ENCODE peak calls at places on chromosomes 5 and 9, in seven cellular contexts. X is mesendoderm, E is mesenchymal stem cell, Q is neuronal stem cell, T is IMR-90, J is H9, W is H1. M is an unnamed sample.

GRCh38 chr9:36939655-36940578 is 94.2 kb downstream of the PAX5 start:
- DNase-seq in Q (no peak), W (no peak), J (peak; percentile 23), X (no peak), E (no peak), T (no peak), M (no peak)

GRCh38 chr9:131656356-131657030 is 83.4 kb downstream of the RAPGEF1 start:
- DNase-seq in E (no peak), W (no peak), Q (no peak), T (no peak), J (no peak), X (no peak), M (peak; percentile 43)

GRCh38 chr9:118782790-118783463 is 586.3 kb downstream of the BRINP1 start:
- DNase-seq in Q (no peak), X (no peak), W (no peak), E (no peak), T (no peak), J (no peak), M (no peak)

GRCh38 chr5:118628672-118629354 is 359.5 kb downstream of the DTWD2 start:
- DNase-seq in T (no peak), Q (peak; percentile 1), J (peak; percentile 43), X (peak; percentile 56), E (no peak), W (no peak), M (no peak)

GRCh38 chr5:4661326-4661725 is 478.8 kb upstream of the ADAMTS16 start:
- DNase-seq in J (no peak), X (no peak), Q (no peak), T (no peak), E (no peak), W (no peak), M (no peak)

GRCh38 chr5:179378116-179378440 is 32.8 kb upstream of the ADAMTS2 start:
- DNase-seq in W (no peak), E (no peak), J (peak; percentile 12), Q (no peak), X (no peak), T (no peak), M (no peak)

GRCh38 chr5:181197326-181197951 is 7.6 kb downstream of the TRIM7 start:
- DNase-seq in Q (no peak), X (no peak), E (no peak), J (no peak), W (no peak), T (no peak), M (no peak)

GRCh38 chr5:61965495-61965894 is 340.5 kb upstream of the KIF2A start:
- DNase-seq in E (peak; percentile 49), T (no peak), W (no peak), X (no peak), Q (no peak), J (no peak), M (peak; percentile 74)

GRCh38 chr5:68730220-68731010 is 363.4 kb upstream of the SLC30A5 start:
- DNase-seq in J (no peak), T (peak; percentile 75), Q (no peak), X (peak; percentile 39), W (no peak), E (peak; percentile 77), M (no peak)

GRCh38 chr5:65391591-65391990 is 90.1 kb downstream of the ADAMTS6 start:
- DNase-seq in T (peak; percentile 51), X (no peak), W (no peak), J (no peak), E (no peak), Q (no peak), M (peak; percentile 30)

GRCh38 chr5:79642210-79642609 is 30.0 kb downstream of the TENT2 start:
- DNase-seq in J (no peak), X (no peak), T (peak; percentile 76), E (peak; percentile 22), W (no peak), Q (no peak), M (no peak)

GRCh38 chr5:151047814-151048425 is 27.5 kb downstream of the GPX3 start:
- DNase-seq in E (peak; percentile 27), X (peak; percentile 50), W (peak; percentile 55), T (no peak), J (peak; percentile 68), Q (no peak), M (no peak)

GRCh38 chr5:76548525-76549229 is 74.5 kb downstream of the F2RL2 start:
- DNase-seq in E (no peak), J (no peak), T (no peak), Q (no peak), X (peak; percentile 85), W (no peak), M (no peak)

GRCh38 chr5:178668579-178668978 is 41.7 kb upstream of the CLK4 start:
- DNase-seq in W (no peak), E (no peak), J (no peak), Q (no peak), T (no peak), X (no peak), M (peak; percentile 65)

GRCh38 chr9:120383611-120383998 is 196.4 kb downstream of the CDK5RAP2 start:
- DNase-seq in T (no peak), J (no peak), W (no peak), Q (peak; percentile 5), X (no peak), E (no peak), M (no peak)

GRCh38 chr5:59712836-59713487 is 180.6 kb downstream of the PDE4D start:
- DNase-seq in W (no peak), X (peak; percentile 74), J (no peak), T (no peak), E (no peak), Q (peak; percentile 17), M (no peak)

GRCh38 chr9:96458226-96458625 is 8.3 kb downstream of the HABP4 start:
- DNase-seq in J (no peak), E (no peak), Q (no peak), X (no peak), W (no peak), T (no peak), M (no peak)

GRCh38 chr5:42026446-42026845 is 101.4 kb downstream of the FBXO4 start:
- DNase-seq in W (no peak), Q (no peak), J (no peak), T (no peak), E (no peak), X (no peak), M (no peak)

GRCh38 chr9:89764217-89764616 is 159.4 kb downstream of the GADD45G start:
- DNase-seq in T (no peak), J (no peak), E (no peak), W (no peak), X (no peak), Q (no peak), M (no peak)

DNA sequence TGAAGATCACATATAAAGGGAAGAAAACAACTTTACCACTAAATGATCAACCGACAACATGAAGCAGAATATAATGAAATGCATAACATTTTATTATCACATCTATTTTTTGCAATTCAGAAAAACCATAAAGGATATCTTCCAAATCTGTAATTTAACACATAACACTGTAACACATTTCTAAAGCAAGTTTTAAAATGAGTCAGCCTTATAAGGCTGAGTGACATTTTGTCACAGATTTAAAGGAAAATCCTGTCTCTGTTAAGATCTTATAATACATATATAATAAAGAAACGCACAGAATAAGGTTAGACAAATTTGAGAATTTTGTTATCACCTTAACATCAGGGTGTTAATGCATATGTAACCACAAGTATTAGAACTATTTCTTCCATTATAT is 198.4 kb upstream of the RASA1 start:
- DNase-seq in Q (no peak), E (no peak), J (no peak), X (no peak), T (no peak), W (no peak), M (no peak)
- H2BK5ac ChIP-seq in Q (no peak overlapping the region), E (no peak overlapping the region), J (no peak overlapping the region), X (no peak overlapping the region), T (no peak overlapping the region), W (no peak overlapping the region), M (no peak overlapping the region)

GRCh38 chr9:114893622-114894021 is 36.8 kb downstream of the TNFSF8 start:
- DNase-seq in T (peak; percentile 55), X (no peak), E (peak; percentile 58), W (no peak), Q (no peak), J (no peak), M (no peak)

GRCh38 chr9:114894801-114895433 is 35.5 kb downstream of the TNFSF8 start:
- DNase-seq in E (peak; percentile 99), J (peak; percentile 34), W (no peak), T (peak; percentile 99), X (peak; percentile 99), Q (no peak), M (peak; percentile 57)

GRCh38 chr9:114893221-114893620 is 37.2 kb downstream of the TNFSF8 start:
- DNase-seq in T (no peak), E (no peak), Q (no peak), J (no peak), W (no peak), X (no peak), M (no peak)

GRCh38 chr9:114895605-114896004 is 34.8 kb downstream of the TNFSF8 start:
- DNase-seq in W (no peak), J (no peak), T (peak; percentile 23), X (no peak), Q (no peak), E (peak; percentile 79), M (no peak)

DNA sequence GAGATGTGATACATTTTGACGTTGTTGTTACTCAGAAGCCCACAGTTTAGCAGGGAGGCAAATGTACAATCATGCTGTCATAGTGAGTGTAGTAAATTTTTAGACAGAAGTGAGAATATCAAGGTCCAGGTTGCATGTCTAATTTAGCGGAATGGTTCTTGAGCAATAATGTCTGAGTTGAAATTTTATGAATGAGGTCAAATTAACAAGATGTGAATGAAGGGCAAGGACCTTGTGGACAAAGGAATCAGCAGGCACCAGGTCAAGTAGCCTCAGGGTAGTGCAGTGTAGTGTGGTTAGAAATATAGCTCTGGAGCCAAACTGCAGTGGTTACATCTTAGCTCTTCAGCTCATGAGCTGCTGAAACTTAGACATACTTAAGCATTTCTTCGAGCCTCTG is 36.2 kb downstream of the TNFSF8 start:
- DNase-seq in E (no peak), J (no peak), Q (no peak), W (no peak), X (no peak), T (peak; percentile 27), M (no peak)
- H3K27ac ChIP-seq in E (peak overlapping the region; percentile 29), J (no peak overlapping the region), Q (no peak overlapping the region), W (no peak overlapping the region), X (peak overlapping the region; percentile 47), T (peak overlapping the region; percentile 74), M (peak overlapping the region; percentile 43)

GRCh38 chr5:168209987-168210386 is 81.5 kb upstream of the WWC1 start:
- DNase-seq in X (no peak), J (no peak), Q (no peak), E (no peak), W (no peak), T (no peak), M (no peak)
- H2BK5ac ChIP-seq in X (no peak overlapping the region), J (no peak overlapping the region), Q (no peak overlapping the region), E (no peak overlapping the region), W (no peak overlapping the region), T (no peak overlapping the region), M (no peak overlapping the region)

DNA sequence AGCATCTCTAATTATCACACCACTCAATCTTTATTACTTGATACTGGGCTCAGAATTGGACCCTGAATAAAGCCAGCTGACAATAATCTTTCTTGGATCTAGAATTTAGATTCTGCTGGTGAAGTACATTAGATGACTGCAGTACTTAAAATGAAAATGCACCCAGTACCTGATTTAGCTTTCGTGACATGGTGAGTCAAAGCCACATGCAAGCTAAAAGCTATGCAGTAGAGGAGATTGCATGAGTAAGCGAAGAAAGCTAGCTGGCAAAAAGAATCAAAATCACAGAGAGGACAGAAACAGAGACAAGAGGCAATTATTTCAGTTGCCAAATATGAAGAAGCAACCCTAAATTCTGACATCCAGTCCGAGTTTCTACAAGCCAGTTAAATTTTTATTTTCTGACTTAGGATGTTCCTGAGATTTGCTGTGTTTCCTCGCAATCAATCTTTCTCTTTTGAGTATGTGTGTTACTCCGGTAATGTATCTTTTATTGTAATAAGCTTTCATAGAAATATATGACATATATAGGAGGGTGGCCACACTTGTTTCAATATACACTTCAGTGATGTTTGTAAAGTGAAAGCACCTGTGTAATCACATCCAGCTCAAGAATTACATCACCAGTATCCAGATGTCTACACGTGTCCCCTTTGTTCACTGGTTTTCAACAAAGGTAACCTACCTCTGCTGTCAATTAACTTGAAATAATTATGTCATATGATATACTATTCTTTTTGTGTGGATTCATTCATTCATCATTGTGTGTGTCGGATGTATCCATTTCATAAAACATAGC is 101.7 kb downstream of the CDH18 start:
- DNase-seq in Q (no peak), J (no peak), X (peak; percentile 23), T (peak; percentile 86), E (peak; percentile 44), W (no peak), M (no peak)
- H3K27ac ChIP-seq in Q (no peak overlapping the region), J (no peak overlapping the region), X (no peak overlapping the region), T (no peak overlapping the region), E (no peak overlapping the region), W (no peak overlapping the region), M (no peak overlapping the region)

M was measured in trophoblast cell.